ENCODE peak calls at places on chromosomes 4 and X, in ten cellular contexts. One of them, this sample, is unnamed.

GRCh38 chrX:154021131-154021611 is 1.5 kb upstream of the IRAK1 start:
- DNase-seq in ovary: no peak
- DNase-seq in upper lobe of left lung: no peak
- DNase-seq in breast epithelium: no peak
- DNase-seq in adrenal gland: peak; percentile 64
- DNase-seq in Peyer's patch: no peak
- DNase-seq in HCT116: no peak
- DNase-seq in heart left ventricle: no peak
- DNase-seq in NB4: peak; percentile 70
- DNase-seq in K562: no peak
- DNase-seq in this sample: no peak

GRCh38 chrX:9857575-9857974 is 71.3 kb downstream of the SHROOM2 start:
- DNase-seq in heart left ventricle: no peak
- DNase-seq in HCT116: no peak
- DNase-seq in upper lobe of left lung: no peak
- DNase-seq in adrenal gland: no peak
- DNase-seq in ovary: no peak
- DNase-seq in Peyer's patch: no peak
- DNase-seq in breast epithelium: no peak
- DNase-seq in NB4: no peak
- DNase-seq in K562: no peak
- DNase-seq in this sample: no peak

GRCh38 chr4:78524009-78524408 is 27.6 kb upstream of the ANXA3 start:
- DNase-seq in heart left ventricle: no peak
- DNase-seq in upper lobe of left lung: no peak
- DNase-seq in NB4: no peak
- DNase-seq in ovary: no peak
- DNase-seq in breast epithelium: no peak
- DNase-seq in Peyer's patch: no peak
- DNase-seq in adrenal gland: no peak
- DNase-seq in HCT116: no peak
- DNase-seq in K562: no peak
- DNase-seq in this sample: no peak

GRCh38 chr4:132334081-132334480 is 815.0 kb upstream of the PCDH10 start:
- DNase-seq in NB4: no peak
- DNase-seq in Peyer's patch: no peak
- DNase-seq in HCT116: no peak
- DNase-seq in K562: no peak
- DNase-seq in breast epithelium: no peak
- DNase-seq in heart left ventricle: no peak
- DNase-seq in adrenal gland: no peak
- DNase-seq in ovary: no peak
- DNase-seq in upper lobe of left lung: no peak
- DNase-seq in this sample: no peak

GRCh38 chr4:34183916-34184315 is 2060.4 kb downstream of the ARAP2 start:
- DNase-seq in HCT116: no peak
- DNase-seq in NB4: no peak
- DNase-seq in breast epithelium: no peak
- DNase-seq in Peyer's patch: no peak
- DNase-seq in heart left ventricle: no peak
- DNase-seq in upper lobe of left lung: no peak
- DNase-seq in K562: no peak
- DNase-seq in ovary: no peak
- DNase-seq in adrenal gland: no peak
- DNase-seq in this sample: no peak

GRCh38 chr4:3671571-3672464 is 94.4 kb upstream of the ADRA2C start:
- DNase-seq in heart left ventricle: no peak
- DNase-seq in adrenal gland: no peak
- DNase-seq in NB4: no peak
- DNase-seq in HCT116: no peak
- DNase-seq in Peyer's patch: no peak
- DNase-seq in ovary: no peak
- DNase-seq in breast epithelium: no peak
- DNase-seq in upper lobe of left lung: no peak
- DNase-seq in K562: no peak
- DNase-seq in this sample: peak; percentile 68

GRCh38 chr4:154332681-154333421 is 158.7 kb downstream of the DCHS2 start:
- DNase-seq in HCT116: no peak
- DNase-seq in NB4: no peak
- DNase-seq in Peyer's patch: peak; percentile 64
- DNase-seq in ovary: peak; percentile 50
- DNase-seq in upper lobe of left lung: peak; percentile 80
- DNase-seq in heart left ventricle: peak; percentile 6
- DNase-seq in adrenal gland: peak; percentile 83
- DNase-seq in breast epithelium: no peak
- DNase-seq in K562: no peak
- DNase-seq in this sample: peak; percentile 58

GRCh38 chr4:64508089-64508488 is 98.8 kb upstream of the TECRL start:
- DNase-seq in K562: no peak
- DNase-seq in upper lobe of left lung: no peak
- DNase-seq in breast epithelium: no peak
- DNase-seq in ovary: no peak
- DNase-seq in heart left ventricle: no peak
- DNase-seq in HCT116: no peak
- DNase-seq in Peyer's patch: no peak
- DNase-seq in adrenal gland: no peak
- DNase-seq in NB4: no peak
- DNase-seq in this sample: no peak

GRCh38 chr4:40458109-40458508 is 123.0 kb downstream of the CHRNA9 start:
- DNase-seq in K562: no peak
- DNase-seq in upper lobe of left lung: no peak
- DNase-seq in adrenal gland: no peak
- DNase-seq in breast epithelium: no peak
- DNase-seq in heart left ventricle: no peak
- DNase-seq in ovary: no peak
- DNase-seq in Peyer's patch: no peak
- DNase-seq in NB4: no peak
- DNase-seq in HCT116: no peak
- DNase-seq in this sample: no peak

GRCh38 chr4:127622621-127622922 is 10.2 kb upstream of the INTU start:
- DNase-seq in heart left ventricle: no peak
- DNase-seq in Peyer's patch: no peak
- DNase-seq in breast epithelium: no peak
- DNase-seq in adrenal gland: no peak
- DNase-seq in upper lobe of left lung: no peak
- DNase-seq in K562: no peak
- DNase-seq in NB4: no peak
- DNase-seq in ovary: no peak
- DNase-seq in HCT116: no peak
- DNase-seq in this sample: no peak

GRCh38 chr4:33890841-33891240 is 2353.5 kb downstream of the ARAP2 start:
- DNase-seq in breast epithelium: no peak
- DNase-seq in heart left ventricle: no peak
- DNase-seq in Peyer's patch: no peak
- DNase-seq in K562: no peak
- DNase-seq in NB4: no peak
- DNase-seq in ovary: no peak
- DNase-seq in upper lobe of left lung: no peak
- DNase-seq in HCT116: no peak
- DNase-seq in adrenal gland: no peak
- DNase-seq in this sample: no peak

GRCh38 chr4:108398326-108398725 is 222.1 kb upstream of the RPL34 start:
- DNase-seq in adrenal gland: no peak
- DNase-seq in K562: no peak
- DNase-seq in HCT116: no peak
- DNase-seq in upper lobe of left lung: no peak
- DNase-seq in NB4: no peak
- DNase-seq in breast epithelium: no peak
- DNase-seq in heart left ventricle: no peak
- DNase-seq in ovary: no peak
- DNase-seq in Peyer's patch: no peak
- DNase-seq in this sample: no peak

GRCh38 chr4:153645183-153645582 is 38.9 kb upstream of the TLR2 start:
- DNase-seq in NB4: peak; percentile 51
- DNase-seq in adrenal gland: no peak
- DNase-seq in K562: peak; percentile 41
- DNase-seq in heart left ventricle: no peak
- DNase-seq in ovary: no peak
- DNase-seq in upper lobe of left lung: no peak
- DNase-seq in Peyer's patch: no peak
- DNase-seq in breast epithelium: no peak
- DNase-seq in HCT116: no peak
- DNase-seq in this sample: no peak

GRCh38 chrX:4358577-4358976 is 645.1 kb upstream of the PRKX start:
- DNase-seq in HCT116: no peak
- DNase-seq in K562: no peak
- DNase-seq in NB4: no peak
- DNase-seq in adrenal gland: no peak
- DNase-seq in Peyer's patch: no peak
- DNase-seq in heart left ventricle: no peak
- DNase-seq in upper lobe of left lung: no peak
- DNase-seq in breast epithelium: no peak
- DNase-seq in ovary: no peak
- DNase-seq in this sample: no peak

GRCh38 chrX:1529328-1529727 is 7.7 kb downstream of the P2RY8 start:
- DNase-seq in NB4: no peak
- DNase-seq in upper lobe of left lung: no peak
- DNase-seq in Peyer's patch: no peak
- DNase-seq in adrenal gland: no peak
- DNase-seq in ovary: no peak
- DNase-seq in heart left ventricle: no peak
- DNase-seq in breast epithelium: no peak
- DNase-seq in K562: no peak
- DNase-seq in HCT116: no peak
- DNase-seq in this sample: peak; percentile 38
- TF ChIP-seq POLR2A in NB4: no peak
- TF ChIP-seq POLR2A in upper lobe of left lung: no peak
- TF ChIP-seq POLR2A in Peyer's patch: no peak
- TF ChIP-seq POLR2A in adrenal gland: no peak
- TF ChIP-seq POLR2A in ovary: no peak
- TF ChIP-seq POLR2A in heart left ventricle: no peak
- TF ChIP-seq POLR2A in breast epithelium: no peak
- TF ChIP-seq POLR2A in K562: no peak
- TF ChIP-seq POLR2A in HCT116: no peak
- TF ChIP-seq POLR2A in this sample: no peak

GRCh38 chr4:5962416-5962815 is 55.8 kb downstream of the C4orf50 start:
- DNase-seq in adrenal gland: peak; percentile 24
- DNase-seq in breast epithelium: no peak
- DNase-seq in heart left ventricle: no peak
- DNase-seq in HCT116: no peak
- DNase-seq in K562: no peak
- DNase-seq in upper lobe of left lung: no peak
- DNase-seq in NB4: no peak
- DNase-seq in ovary: no peak
- DNase-seq in Peyer's patch: no peak
- DNase-seq in this sample: peak; percentile 59

GRCh38 chr4:5965225-5965624 is 53.0 kb downstream of the C4orf50 start:
- DNase-seq in breast epithelium: no peak
- DNase-seq in ovary: no peak
- DNase-seq in K562: no peak
- DNase-seq in heart left ventricle: no peak
- DNase-seq in HCT116: no peak
- DNase-seq in Peyer's patch: no peak
- DNase-seq in NB4: no peak
- DNase-seq in adrenal gland: peak; percentile 30
- DNase-seq in upper lobe of left lung: no peak
- DNase-seq in this sample: peak; percentile 32

GRCh38 chr4:5964030-5964429 is 54.2 kb downstream of the C4orf50 start:
- DNase-seq in adrenal gland: peak; percentile 27
- DNase-seq in heart left ventricle: no peak
- DNase-seq in upper lobe of left lung: no peak
- DNase-seq in HCT116: no peak
- DNase-seq in breast epithelium: no peak
- DNase-seq in K562: no peak
- DNase-seq in Peyer's patch: no peak
- DNase-seq in NB4: no peak
- DNase-seq in ovary: no peak
- DNase-seq in this sample: peak; percentile 48

GRCh38 chr4:5960197-5960880 is 57.9 kb downstream of the C4orf50 start:
- DNase-seq in Peyer's patch: no peak
- DNase-seq in adrenal gland: peak; percentile 33
- DNase-seq in NB4: no peak
- DNase-seq in HCT116: no peak
- DNase-seq in K562: no peak
- DNase-seq in breast epithelium: no peak
- DNase-seq in heart left ventricle: no peak
- DNase-seq in ovary: no peak
- DNase-seq in upper lobe of left lung: no peak
- DNase-seq in this sample: no peak

DNA sequence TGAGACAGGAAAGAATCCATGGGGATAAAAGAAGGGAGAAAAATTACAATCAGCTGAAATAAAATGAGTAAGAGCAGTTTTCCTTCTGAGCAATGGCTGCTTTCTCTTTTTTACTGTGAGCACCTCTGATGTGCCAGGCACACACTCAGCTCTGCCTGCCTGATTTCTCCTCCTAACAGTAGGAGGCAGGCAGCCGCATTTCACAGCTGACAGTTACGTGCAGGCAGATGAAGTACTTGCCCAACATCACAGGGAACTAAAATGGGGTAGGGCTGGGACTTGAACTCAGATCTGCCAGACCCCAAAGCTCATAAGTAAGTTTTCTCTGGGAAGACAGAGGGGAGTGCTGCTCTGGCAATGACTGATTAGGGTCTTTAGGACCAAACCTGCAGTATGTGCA is 54.6 kb downstream of the C4orf50 start:
- DNase-seq in heart left ventricle: no peak
- DNase-seq in upper lobe of left lung: no peak
- DNase-seq in ovary: no peak
- DNase-seq in breast epithelium: no peak
- DNase-seq in HCT116: no peak
- DNase-seq in Peyer's patch: no peak
- DNase-seq in K562: no peak
- DNase-seq in NB4: no peak
- DNase-seq in adrenal gland: no peak
- DNase-seq in this sample: peak; percentile 49
- TF ChIP-seq CTCF in heart left ventricle: no peak
- TF ChIP-seq CTCF in upper lobe of left lung: no peak
- TF ChIP-seq CTCF in ovary: no peak
- TF ChIP-seq CTCF in breast epithelium: no peak
- TF ChIP-seq CTCF in HCT116: peak; percentile 14
- TF ChIP-seq CTCF in Peyer's patch: no peak
- TF ChIP-seq CTCF in K562: no peak
- TF ChIP-seq CTCF in NB4: no peak
- TF ChIP-seq CTCF in adrenal gland: no peak
- TF ChIP-seq CTCF in this sample: no peak

GRCh38 chrX:46573331-46573895 is at the start of gene CHST7:
- DNase-seq in heart left ventricle: peak; percentile 68
- DNase-seq in Peyer's patch: peak; percentile 61
- DNase-seq in adrenal gland: peak; percentile 77
- DNase-seq in ovary: peak; percentile 76
- DNase-seq in HCT116: peak; percentile 46
- DNase-seq in breast epithelium: no peak
- DNase-seq in K562: no peak
- DNase-seq in upper lobe of left lung: peak; percentile 91
- DNase-seq in NB4: peak; percentile 78
- DNase-seq in this sample: peak; percentile 78
- TF ChIP-seq POLR2A in heart left ventricle: peak; percentile 79
- TF ChIP-seq POLR2A in Peyer's patch: no peak
- TF ChIP-seq POLR2A in adrenal gland: no peak
- TF ChIP-seq POLR2A in ovary: no peak
- TF ChIP-seq POLR2A in HCT116: no peak
- TF ChIP-seq POLR2A in breast epithelium: no peak
- TF ChIP-seq POLR2A in K562: no peak
- TF ChIP-seq POLR2A in upper lobe of left lung: no peak
- TF ChIP-seq POLR2A in NB4: no peak
- TF ChIP-seq POLR2A in this sample: no peak

DNA sequence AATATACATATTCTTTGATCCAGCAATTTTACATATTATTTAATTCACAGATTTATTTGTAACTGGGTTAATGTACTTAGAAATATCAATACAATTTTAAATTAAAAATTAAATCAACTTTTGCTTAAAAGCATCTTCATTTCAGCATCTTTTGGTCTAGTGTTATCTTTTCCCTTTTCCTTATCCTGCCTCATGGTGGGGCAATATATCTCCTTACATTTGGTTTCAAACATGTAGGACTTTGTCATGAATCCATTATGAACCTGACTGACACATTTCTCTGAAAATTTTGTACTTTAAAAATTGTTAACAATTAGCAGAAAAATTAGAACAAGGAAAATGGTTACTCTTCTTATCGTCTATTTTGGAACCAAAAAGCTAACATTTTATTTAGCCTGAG is 42.8 kb upstream of the ANK2 start:
- DNase-seq in ovary: no peak
- DNase-seq in breast epithelium: no peak
- DNase-seq in K562: no peak
- DNase-seq in HCT116: no peak
- DNase-seq in Peyer's patch: no peak
- DNase-seq in upper lobe of left lung: no peak
- DNase-seq in adrenal gland: no peak
- DNase-seq in NB4: no peak
- DNase-seq in heart left ventricle: no peak
- DNase-seq in this sample: no peak
- TF ChIP-seq CTCF in ovary: no peak
- TF ChIP-seq CTCF in breast epithelium: no peak
- TF ChIP-seq CTCF in K562: no peak
- TF ChIP-seq CTCF in HCT116: no peak
- TF ChIP-seq CTCF in Peyer's patch: no peak
- TF ChIP-seq CTCF in upper lobe of left lung: no peak
- TF ChIP-seq CTCF in adrenal gland: no peak
- TF ChIP-seq CTCF in NB4: no peak
- TF ChIP-seq CTCF in heart left ventricle: no peak
- TF ChIP-seq CTCF in this sample: no peak